ENCODE peak calls at places on chromosomes 12 and 14, in ten cellular contexts. One of them, this sample, is unnamed.

GRCh38 chr14:77214216-77214615 is 32.6 kb downstream of the TMEM63C start:
- DNase-seq in T-helper 9 cell: no peak
- DNase-seq in mucosa of gallbladder: no peak
- DNase-seq in stimulated activated CD4-positive, alpha-beta T cell treated with anti-CD3 and anti-CD28 coated beads, Interleukin-12 subunit alpha, Interleukin-12 subunit beta, amount 100 ng/mL, for 4 hours: no peak
- DNase-seq in kidney glomerular epithelial cell: no peak
- DNase-seq in GM03348: no peak
- DNase-seq in GM12892: no peak
- DNase-seq in activated naive CD4-positive, alpha-beta T cell: no peak
- DNase-seq in NCI-H1092 treated with DMSO at 0.1 percent for 48 hours: no peak
- DNase-seq in upper lobe of right lung: no peak
- DNase-seq in this sample: no peak

GRCh38 chr12:125092872-125093680 is 27.8 kb downstream of the AACS start:
- DNase-seq in NCI-H1092 treated with DMSO at 0.1 percent for 48 hours: no peak
- DNase-seq in kidney glomerular epithelial cell: peak
- DNase-seq in stimulated activated CD4-positive, alpha-beta T cell treated with anti-CD3 and anti-CD28 coated beads, Interleukin-12 subunit alpha, Interleukin-12 subunit beta, amount 100 ng/mL, for 4 hours: no peak
- DNase-seq in GM03348: no peak
- DNase-seq in GM12892: no peak
- DNase-seq in upper lobe of right lung: no peak
- DNase-seq in activated naive CD4-positive, alpha-beta T cell: no peak
- DNase-seq in mucosa of gallbladder: peak
- DNase-seq in T-helper 9 cell: no peak
- DNase-seq in this sample: no peak

GRCh38 chr14:55339770-55340169 is 68.5 kb downstream of the FBXO34 start:
- DNase-seq in stimulated activated CD4-positive, alpha-beta T cell treated with anti-CD3 and anti-CD28 coated beads, Interleukin-12 subunit alpha, Interleukin-12 subunit beta, amount 100 ng/mL, for 4 hours: no peak
- DNase-seq in GM03348: no peak
- DNase-seq in kidney glomerular epithelial cell: peak
- DNase-seq in GM12892: no peak
- DNase-seq in upper lobe of right lung: no peak
- DNase-seq in T-helper 9 cell: no peak
- DNase-seq in mucosa of gallbladder: no peak
- DNase-seq in NCI-H1092 treated with DMSO at 0.1 percent for 48 hours: no peak
- DNase-seq in activated naive CD4-positive, alpha-beta T cell: no peak
- DNase-seq in this sample: no peak

GRCh38 chr12:51372021-51372420 is 19.2 kb downstream of the GALNT6 start:
- DNase-seq in T-helper 9 cell: no peak
- DNase-seq in activated naive CD4-positive, alpha-beta T cell: no peak
- DNase-seq in kidney glomerular epithelial cell: peak
- DNase-seq in upper lobe of right lung: no peak
- DNase-seq in mucosa of gallbladder: no peak
- DNase-seq in GM03348: no peak
- DNase-seq in NCI-H1092 treated with DMSO at 0.1 percent for 48 hours: no peak
- DNase-seq in stimulated activated CD4-positive, alpha-beta T cell treated with anti-CD3 and anti-CD28 coated beads, Interleukin-12 subunit alpha, Interleukin-12 subunit beta, amount 100 ng/mL, for 4 hours: no peak
- DNase-seq in GM12892: no peak
- DNase-seq in this sample: no peak

GRCh38 chr12:50101663-50102062 is 2.1 kb upstream of the GPD1 start:
- DNase-seq in kidney glomerular epithelial cell: peak
- DNase-seq in upper lobe of right lung: no peak
- DNase-seq in NCI-H1092 treated with DMSO at 0.1 percent for 48 hours: no peak
- DNase-seq in GM12892: no peak
- DNase-seq in T-helper 9 cell: no peak
- DNase-seq in stimulated activated CD4-positive, alpha-beta T cell treated with anti-CD3 and anti-CD28 coated beads, Interleukin-12 subunit alpha, Interleukin-12 subunit beta, amount 100 ng/mL, for 4 hours: no peak
- DNase-seq in GM03348: peak
- DNase-seq in activated naive CD4-positive, alpha-beta T cell: no peak
- DNase-seq in mucosa of gallbladder: no peak
- DNase-seq in this sample: peak

GRCh38 chr12:117968826-117969659 is at the start of gene KSR2:
- DNase-seq in stimulated activated CD4-positive, alpha-beta T cell treated with anti-CD3 and anti-CD28 coated beads, Interleukin-12 subunit alpha, Interleukin-12 subunit beta, amount 100 ng/mL, for 4 hours: peak
- DNase-seq in mucosa of gallbladder: peak
- DNase-seq in T-helper 9 cell: peak
- DNase-seq in NCI-H1092 treated with DMSO at 0.1 percent for 48 hours: peak
- DNase-seq in activated naive CD4-positive, alpha-beta T cell: peak
- DNase-seq in GM03348: peak
- DNase-seq in GM12892: peak
- DNase-seq in upper lobe of right lung: peak
- DNase-seq in kidney glomerular epithelial cell: peak
- DNase-seq in this sample: peak

GRCh38 chr14:90671382-90671781 is 144.8 kb downstream of the TTC7B start:
- DNase-seq in stimulated activated CD4-positive, alpha-beta T cell treated with anti-CD3 and anti-CD28 coated beads, Interleukin-12 subunit alpha, Interleukin-12 subunit beta, amount 100 ng/mL, for 4 hours: no peak
- DNase-seq in GM12892: no peak
- DNase-seq in activated naive CD4-positive, alpha-beta T cell: no peak
- DNase-seq in mucosa of gallbladder: no peak
- DNase-seq in upper lobe of right lung: no peak
- DNase-seq in T-helper 9 cell: no peak
- DNase-seq in NCI-H1092 treated with DMSO at 0.1 percent for 48 hours: no peak
- DNase-seq in kidney glomerular epithelial cell: no peak
- DNase-seq in GM03348: no peak
- DNase-seq in this sample: peak

GRCh38 chr14:96249016-96249415 is 7.0 kb upstream of the BDKRB1 start:
- DNase-seq in stimulated activated CD4-positive, alpha-beta T cell treated with anti-CD3 and anti-CD28 coated beads, Interleukin-12 subunit alpha, Interleukin-12 subunit beta, amount 100 ng/mL, for 4 hours: no peak
- DNase-seq in kidney glomerular epithelial cell: no peak
- DNase-seq in GM03348: peak
- DNase-seq in activated naive CD4-positive, alpha-beta T cell: no peak
- DNase-seq in T-helper 9 cell: no peak
- DNase-seq in GM12892: no peak
- DNase-seq in upper lobe of right lung: peak
- DNase-seq in mucosa of gallbladder: peak
- DNase-seq in NCI-H1092 treated with DMSO at 0.1 percent for 48 hours: no peak
- DNase-seq in this sample: no peak

GRCh38 chr12:120261951-120262851 is 3.3 kb downstream of the PXN start:
- DNase-seq in kidney glomerular epithelial cell: no peak
- DNase-seq in GM03348: no peak
- DNase-seq in upper lobe of right lung: no peak
- DNase-seq in NCI-H1092 treated with DMSO at 0.1 percent for 48 hours: no peak
- DNase-seq in stimulated activated CD4-positive, alpha-beta T cell treated with anti-CD3 and anti-CD28 coated beads, Interleukin-12 subunit alpha, Interleukin-12 subunit beta, amount 100 ng/mL, for 4 hours: no peak
- DNase-seq in GM12892: no peak
- DNase-seq in mucosa of gallbladder: no peak
- DNase-seq in T-helper 9 cell: no peak
- DNase-seq in activated naive CD4-positive, alpha-beta T cell: no peak
- DNase-seq in this sample: no peak

GRCh38 chr14:71266994-71267636 is 359.9 kb downstream of the PCNX1 start:
- DNase-seq in T-helper 9 cell: no peak
- DNase-seq in NCI-H1092 treated with DMSO at 0.1 percent for 48 hours: no peak
- DNase-seq in upper lobe of right lung: no peak
- DNase-seq in GM03348: no peak
- DNase-seq in activated naive CD4-positive, alpha-beta T cell: no peak
- DNase-seq in kidney glomerular epithelial cell: no peak
- DNase-seq in GM12892: no peak
- DNase-seq in stimulated activated CD4-positive, alpha-beta T cell treated with anti-CD3 and anti-CD28 coated beads, Interleukin-12 subunit alpha, Interleukin-12 subunit beta, amount 100 ng/mL, for 4 hours: no peak
- DNase-seq in mucosa of gallbladder: no peak
- DNase-seq in this sample: no peak

GRCh38 chr12:123131879-123132402 is 18.9 kb downstream of the PITPNM2 start:
- DNase-seq in T-helper 9 cell: no peak
- DNase-seq in mucosa of gallbladder: no peak
- DNase-seq in GM12892: no peak
- DNase-seq in upper lobe of right lung: no peak
- DNase-seq in stimulated activated CD4-positive, alpha-beta T cell treated with anti-CD3 and anti-CD28 coated beads, Interleukin-12 subunit alpha, Interleukin-12 subunit beta, amount 100 ng/mL, for 4 hours: no peak
- DNase-seq in GM03348: no peak
- DNase-seq in kidney glomerular epithelial cell: no peak
- DNase-seq in activated naive CD4-positive, alpha-beta T cell: peak
- DNase-seq in NCI-H1092 treated with DMSO at 0.1 percent for 48 hours: peak
- DNase-seq in this sample: peak

GRCh38 chr14:69693145-69693544 is 73.8 kb upstream of the SRSF5 start:
- DNase-seq in T-helper 9 cell: no peak
- DNase-seq in kidney glomerular epithelial cell: no peak
- DNase-seq in activated naive CD4-positive, alpha-beta T cell: no peak
- DNase-seq in NCI-H1092 treated with DMSO at 0.1 percent for 48 hours: peak
- DNase-seq in GM12892: no peak
- DNase-seq in upper lobe of right lung: no peak
- DNase-seq in GM03348: no peak
- DNase-seq in stimulated activated CD4-positive, alpha-beta T cell treated with anti-CD3 and anti-CD28 coated beads, Interleukin-12 subunit alpha, Interleukin-12 subunit beta, amount 100 ng/mL, for 4 hours: no peak
- DNase-seq in mucosa of gallbladder: no peak
- DNase-seq in this sample: peak

GRCh38 chr14:68547305-68548193 is 245.3 kb downstream of the ZFP36L1 start:
- DNase-seq in NCI-H1092 treated with DMSO at 0.1 percent for 48 hours: no peak
- DNase-seq in stimulated activated CD4-positive, alpha-beta T cell treated with anti-CD3 and anti-CD28 coated beads, Interleukin-12 subunit alpha, Interleukin-12 subunit beta, amount 100 ng/mL, for 4 hours: no peak
- DNase-seq in T-helper 9 cell: no peak
- DNase-seq in GM12892: no peak
- DNase-seq in kidney glomerular epithelial cell: peak
- DNase-seq in GM03348: peak
- DNase-seq in upper lobe of right lung: no peak
- DNase-seq in activated naive CD4-positive, alpha-beta T cell: no peak
- DNase-seq in mucosa of gallbladder: peak
- DNase-seq in this sample: no peak

GRCh38 chr12:120161852-120162251 is 32.7 kb downstream of the GCN1 start:
- DNase-seq in GM12892: no peak
- DNase-seq in GM03348: no peak
- DNase-seq in upper lobe of right lung: no peak
- DNase-seq in T-helper 9 cell: no peak
- DNase-seq in activated naive CD4-positive, alpha-beta T cell: no peak
- DNase-seq in mucosa of gallbladder: no peak
- DNase-seq in kidney glomerular epithelial cell: no peak
- DNase-seq in stimulated activated CD4-positive, alpha-beta T cell treated with anti-CD3 and anti-CD28 coated beads, Interleukin-12 subunit alpha, Interleukin-12 subunit beta, amount 100 ng/mL, for 4 hours: no peak
- DNase-seq in NCI-H1092 treated with DMSO at 0.1 percent for 48 hours: no peak
- DNase-seq in this sample: no peak

GRCh38 chr14:92941531-92941930 is 18.6 kb downstream of the CHGA start:
- DNase-seq in mucosa of gallbladder: no peak
- DNase-seq in NCI-H1092 treated with DMSO at 0.1 percent for 48 hours: no peak
- DNase-seq in kidney glomerular epithelial cell: no peak
- DNase-seq in upper lobe of right lung: no peak
- DNase-seq in stimulated activated CD4-positive, alpha-beta T cell treated with anti-CD3 and anti-CD28 coated beads, Interleukin-12 subunit alpha, Interleukin-12 subunit beta, amount 100 ng/mL, for 4 hours: no peak
- DNase-seq in GM12892: no peak
- DNase-seq in T-helper 9 cell: no peak
- DNase-seq in activated naive CD4-positive, alpha-beta T cell: no peak
- DNase-seq in GM03348: no peak
- DNase-seq in this sample: no peak

GRCh38 chr12:120119395-120119973 is 2.9 kb upstream of the RAB35 start:
- DNase-seq in GM12892: no peak
- DNase-seq in mucosa of gallbladder: no peak
- DNase-seq in NCI-H1092 treated with DMSO at 0.1 percent for 48 hours: no peak
- DNase-seq in GM03348: peak
- DNase-seq in stimulated activated CD4-positive, alpha-beta T cell treated with anti-CD3 and anti-CD28 coated beads, Interleukin-12 subunit alpha, Interleukin-12 subunit beta, amount 100 ng/mL, for 4 hours: no peak
- DNase-seq in upper lobe of right lung: no peak
- DNase-seq in kidney glomerular epithelial cell: peak
- DNase-seq in T-helper 9 cell: no peak
- DNase-seq in activated naive CD4-positive, alpha-beta T cell: no peak
- DNase-seq in this sample: no peak

GRCh38 chr14:56131004-56131864 is 13.0 kb downstream of the PELI2 start:
- DNase-seq in stimulated activated CD4-positive, alpha-beta T cell treated with anti-CD3 and anti-CD28 coated beads, Interleukin-12 subunit alpha, Interleukin-12 subunit beta, amount 100 ng/mL, for 4 hours: no peak
- DNase-seq in kidney glomerular epithelial cell: no peak
- DNase-seq in activated naive CD4-positive, alpha-beta T cell: no peak
- DNase-seq in GM03348: no peak
- DNase-seq in upper lobe of right lung: no peak
- DNase-seq in GM12892: no peak
- DNase-seq in NCI-H1092 treated with DMSO at 0.1 percent for 48 hours: peak
- DNase-seq in T-helper 9 cell: no peak
- DNase-seq in mucosa of gallbladder: no peak
- DNase-seq in this sample: peak